ENCODE peak calls at places on chromosome 13, in eight cellular contexts. W, E, H, C, F, R, I and G are unnamed samples. For H3K4me1 and H3K36me3, the result is how much of the 10 kb centered on the place peaks cover.

GRCh38 chr13:100530645-100531044 is 57.9 kb downstream of the GGACT start:
- DNase-seq in W (no peak), E (no peak), H (no peak), C (no peak), F (peak), R (no peak), I (peak), G (no peak)

GRCh38 chr13:25971499-25972145 is 80.2 kb downstream of the SHISA2 start:
- DNase-seq in W (peak), E (no peak), H (peak), C (no peak), F (no peak), R (peak), I (no peak), G (no peak)

GRCh38 chr13:66424417-66424816 is 805.7 kb downstream of the PCDH9 start:
- DNase-seq in W (no peak), E (peak), H (peak), C (no peak), F (no peak), R (no peak), I (no peak), G (no peak)

GRCh38 chr13:78430166-78430791 is 173.1 kb downstream of the POU4F1 start:
- DNase-seq in W (no peak), E (no peak), H (no peak), C (no peak), F (peak), R (no peak), I (no peak), G (no peak)

GRCh38 chr13:33207616-33207964 is 78.0 kb downstream of the STARD13 start:
- DNase-seq in W (no peak), E (peak), H (no peak), C (peak), F (no peak), R (no peak), I (peak), G (no peak)

GRCh38 chr13:105587786-105588185 is 947.7 kb downstream of the EFNB2 start:
- DNase-seq in W (no peak), E (peak), H (peak), C (no peak), F (no peak), R (no peak), I (no peak), G (no peak)

GRCh38 chr13:22214184-22214583 is 543.3 kb downstream of the FGF9 start:
- DNase-seq in W (no peak), E (no peak), H (no peak), C (no peak), F (no peak), R (no peak), I (no peak), G (no peak)

GRCh38 chr13:20671789-20672188 is 31.7 kb upstream of the IL17D start:
- DNase-seq in W (no peak), E (no peak), H (no peak), C (no peak), F (no peak), R (no peak), I (no peak), G (no peak)

GRCh38 chr13:26664942-26665341 is 95.6 kb downstream of the GPR12 start:
- DNase-seq in W (no peak), E (no peak), H (no peak), C (no peak), F (no peak), R (no peak), I (no peak), G (no peak)

GRCh38 chr13:24173775-24174174 is 13.3 kb downstream of the SPATA13 start:
- DNase-seq in W (no peak), E (no peak), H (no peak), C (no peak), F (no peak), R (no peak), I (no peak), G (no peak)

GRCh38 chr13:80462567-80462966 is 121.6 kb upstream of the SPRY2 start:
- DNase-seq in W (no peak), E (no peak), H (no peak), C (no peak), F (no peak), R (no peak), I (no peak), G (no peak)

GRCh38 chr13:47478985-47479384 is 522.1 kb downstream of the SUCLA2 start:
- DNase-seq in W (no peak), E (no peak), H (peak), C (no peak), F (no peak), R (no peak), I (no peak), G (peak)

GRCh38 chr13:25365720-25366235 is 6.0 kb upstream of the ATP8A2 start:
- DNase-seq in W (no peak), E (no peak), H (no peak), C (no peak), F (no peak), R (no peak), I (no peak), G (no peak)

GRCh38 chr13:49124693-49125304 is 95.3 kb upstream of the MLNR start:
- DNase-seq in W (no peak), E (no peak), H (no peak), C (no peak), F (no peak), R (no peak), I (no peak), G (no peak)

DNA sequence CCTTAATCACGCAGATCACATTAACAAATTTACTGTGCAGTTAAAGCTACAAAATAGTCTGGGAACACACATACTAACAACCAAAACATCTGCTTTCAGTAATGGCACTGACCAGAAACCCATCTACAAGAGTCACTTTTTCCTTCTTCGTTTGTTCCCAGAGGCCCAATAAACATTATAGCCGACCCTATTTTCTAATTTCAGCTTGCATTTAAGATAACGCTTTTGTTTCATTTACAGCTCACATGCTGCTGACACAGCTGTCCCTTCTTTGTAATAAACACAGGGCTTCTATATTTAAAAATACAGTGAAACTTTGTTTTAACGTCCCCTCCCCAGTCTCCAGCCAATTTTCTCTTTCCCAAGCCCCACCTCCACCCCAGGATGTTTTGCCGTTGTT is 1.8 kb upstream of the WBP4 start:
- DNase-seq in W (no peak), E (no peak), H (peak), C (no peak), F (no peak), R (no peak), I (no peak), G (no peak)
- H3K4me1 ChIP-seq in W (half or more), E (under half), H (under half), C (under half), F (under half), R (under half), I (half or more), G (half or more)

DNA sequence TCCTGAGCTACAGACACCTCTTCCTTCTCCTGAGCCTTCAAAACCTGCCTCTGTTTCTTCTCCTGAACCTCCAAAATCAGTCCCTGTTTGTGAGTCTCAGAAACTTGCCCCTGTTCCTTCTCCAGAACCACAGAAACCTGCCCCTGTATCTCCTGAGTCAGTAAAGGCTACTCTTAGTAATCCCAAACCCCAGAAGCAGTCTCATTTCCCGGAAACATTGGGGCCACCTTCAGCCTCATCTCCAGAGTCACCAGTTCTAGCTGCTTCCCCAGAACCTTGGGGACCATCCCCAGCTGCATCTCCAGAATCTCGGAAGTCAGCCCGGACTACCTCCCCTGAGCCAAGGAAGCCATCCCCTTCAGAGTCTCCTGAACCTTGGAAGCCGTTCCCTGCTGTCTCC is 10.0 kb downstream of the CHAMP1 start:
- DNase-seq in W (no peak), E (no peak), H (no peak), C (no peak), F (no peak), R (no peak), I (no peak), G (no peak)
- H3K36me3 ChIP-seq in W (half or more), E (under half), H (under half), C (under half), F (under half), R (under half), I (under half), G (half or more)

DNA sequence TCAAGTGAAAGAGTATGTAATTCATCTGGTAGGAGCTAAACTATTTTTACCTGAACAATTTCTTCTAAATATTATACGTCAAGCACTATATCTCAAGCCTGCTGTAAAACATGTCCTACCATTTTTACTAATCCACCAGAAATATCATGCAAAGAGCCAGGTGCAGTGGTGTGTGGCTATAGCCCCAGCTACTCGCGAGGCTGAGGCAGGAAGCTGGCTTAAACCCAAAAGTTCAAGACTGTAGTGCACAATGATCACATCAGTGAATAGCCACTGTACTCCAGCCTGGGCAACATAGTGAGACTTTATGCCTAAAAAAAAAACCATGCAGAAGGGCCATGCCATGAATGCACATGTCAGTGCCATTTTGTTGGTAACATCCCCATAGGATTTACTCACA is 20.7 kb upstream of the CLN5 start:
- DNase-seq in W (no peak), E (no peak), H (no peak), C (no peak), F (no peak), R (no peak), I (no peak), G (no peak)
- H3K4me1 ChIP-seq in W (under half), E (under half), H (under half), C (under half), F (under half), R (under half), I (under half), G (under half)

DNA sequence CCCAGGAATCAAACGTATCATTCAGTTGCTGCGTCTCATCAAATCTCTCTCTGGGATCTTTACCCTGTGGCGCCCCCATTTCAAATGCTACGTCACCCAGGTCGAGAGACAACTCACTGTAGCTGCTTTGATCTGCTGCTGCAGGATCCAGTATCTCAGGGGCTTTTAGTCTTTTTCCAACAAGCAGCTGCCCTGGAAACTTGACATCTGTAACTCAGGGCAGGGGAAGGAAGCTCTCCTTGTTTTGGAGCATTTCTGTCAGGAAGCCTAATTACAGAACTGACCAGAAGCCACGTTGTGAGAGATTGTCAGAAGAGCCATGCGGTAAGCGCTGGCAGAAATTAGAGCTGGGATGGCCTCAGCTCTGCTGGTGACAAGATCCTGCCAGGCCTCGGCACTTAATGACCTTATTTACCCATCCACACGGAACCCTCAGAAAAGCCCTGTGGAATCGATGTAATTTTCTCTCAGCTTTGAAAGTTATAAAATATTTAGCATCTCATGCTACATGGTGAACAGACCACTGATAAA is 140.5 kb downstream of the STK24 start:
- DNase-seq in W (no peak), E (no peak), H (no peak), C (no peak), F (no peak), R (no peak), I (no peak), G (no peak)
- H3K36me3 ChIP-seq in W (under half), E (under half), H (under half), C (under half), F (under half), R (under half), I (half or more), G (under half)

DNA sequence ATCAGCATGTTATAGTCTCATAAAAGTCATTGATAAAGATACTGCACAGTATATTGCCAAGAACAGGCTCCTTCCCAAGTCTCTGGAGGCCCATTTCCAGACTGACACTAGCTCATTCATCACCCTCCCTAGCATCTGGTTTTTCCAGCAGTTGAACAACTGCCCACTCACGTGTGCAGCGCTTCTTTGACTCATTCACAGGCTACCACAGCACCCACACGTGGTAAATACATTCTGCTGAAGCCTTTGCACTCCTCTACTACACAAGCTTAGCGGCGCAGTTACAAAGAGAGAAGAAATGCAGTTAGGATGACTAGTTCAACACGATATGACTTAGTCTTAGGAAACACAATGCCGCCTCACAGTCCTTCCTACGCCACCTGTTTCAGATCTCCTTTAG is 87.7 kb downstream of the DOCK9 start:
- DNase-seq in W (no peak), E (peak), H (peak), C (no peak), F (no peak), R (no peak), I (no peak), G (no peak)
- H3K4me1 ChIP-seq in W (under half), E (under half), H (under half), C (under half), F (under half), R (under half), I (under half), G (under half)